ENCODE peak calls at places on chromosomes 2 and 18, in five cellular contexts. One of them, this sample, is unnamed.

GRCh38 chr18:6561029-6561861 is 146.5 kb upstream of the L3MBTL4 start:
- DNase-seq in OCI-LY7: no peak
- DNase-seq in PC-9: no peak
- DNase-seq in PC-3: peak; percentile 70
- DNase-seq in hepatocyte: peak; percentile 77
- DNase-seq in this sample: no peak

GRCh38 chr2:84970956-84971798 is at the start of gene KCMF1:
- DNase-seq in PC-3: peak; percentile 75
- DNase-seq in OCI-LY7: peak; percentile 72
- DNase-seq in PC-9: peak; percentile 81
- DNase-seq in hepatocyte: peak; percentile 91
- DNase-seq in this sample: peak; percentile 73

GRCh38 chr2:237864940-237865622 is 5.7 kb downstream of the RAMP1 start:
- DNase-seq in PC-3: peak; percentile 84
- DNase-seq in hepatocyte: peak; percentile 64
- DNase-seq in PC-9: peak; percentile 87
- DNase-seq in OCI-LY7: no peak
- DNase-seq in this sample: no peak

GRCh38 chr18:49616618-49617328 is 54.9 kb downstream of the LIPG start:
- DNase-seq in PC-3: no peak
- DNase-seq in hepatocyte: no peak
- DNase-seq in PC-9: no peak
- DNase-seq in OCI-LY7: no peak
- DNase-seq in this sample: no peak

GRCh38 chr18:49608366-49608747 is 46.5 kb downstream of the LIPG start:
- DNase-seq in PC-9: no peak
- DNase-seq in OCI-LY7: no peak
- DNase-seq in hepatocyte: no peak
- DNase-seq in PC-3: no peak
- DNase-seq in this sample: no peak

GRCh38 chr2:31694444-31694843 is 113.7 kb upstream of the SRD5A2 start:
- DNase-seq in OCI-LY7: peak; percentile 29
- DNase-seq in PC-9: no peak
- DNase-seq in PC-3: peak; percentile 50
- DNase-seq in hepatocyte: no peak
- DNase-seq in this sample: peak; percentile 30

GRCh38 chr2:207503234-207503633 is 26.5 kb upstream of the CREB1 start:
- DNase-seq in OCI-LY7: no peak
- DNase-seq in PC-9: no peak
- DNase-seq in PC-3: no peak
- DNase-seq in hepatocyte: no peak
- DNase-seq in this sample: no peak

GRCh38 chr18:68583685-68584084 is 131.2 kb downstream of the TMX3 start:
- DNase-seq in OCI-LY7: no peak
- DNase-seq in hepatocyte: no peak
- DNase-seq in PC-3: no peak
- DNase-seq in PC-9: no peak
- DNase-seq in this sample: no peak

GRCh38 chr2:55099878-55100820 is 49.9 kb upstream of the RTN4 start:
- DNase-seq in PC-3: peak; percentile 53
- DNase-seq in PC-9: no peak
- DNase-seq in hepatocyte: no peak
- DNase-seq in OCI-LY7: peak; percentile 52
- DNase-seq in this sample: no peak

GRCh38 chr2:159133795-159134194 is 152.7 kb downstream of the WDSUB1 start:
- DNase-seq in PC-3: no peak
- DNase-seq in OCI-LY7: no peak
- DNase-seq in hepatocyte: no peak
- DNase-seq in PC-9: no peak
- DNase-seq in this sample: no peak

GRCh38 chr2:231613054-231613654 is 20.5 kb downstream of the TEX44 start:
- DNase-seq in PC-9: no peak
- DNase-seq in OCI-LY7: peak; percentile 44
- DNase-seq in PC-3: no peak
- DNase-seq in hepatocyte: no peak
- DNase-seq in this sample: no peak

GRCh38 chr2:17228461-17228860 is 289.8 kb downstream of the RAD51AP2 start:
- DNase-seq in OCI-LY7: no peak
- DNase-seq in hepatocyte: no peak
- DNase-seq in PC-3: no peak
- DNase-seq in PC-9: no peak
- DNase-seq in this sample: no peak

GRCh38 chr18:70892381-70892780 is 603.5 kb downstream of the SOCS6 start:
- DNase-seq in OCI-LY7: no peak
- DNase-seq in hepatocyte: no peak
- DNase-seq in PC-3: no peak
- DNase-seq in PC-9: no peak
- DNase-seq in this sample: no peak

GRCh38 chr2:63834401-63834800 is 7.3 kb upstream of the UGP2 start:
- DNase-seq in OCI-LY7: no peak
- DNase-seq in PC-9: no peak
- DNase-seq in PC-3: no peak
- DNase-seq in hepatocyte: no peak
- DNase-seq in this sample: no peak

GRCh38 chr2:7646024-7646423 is 728.8 kb downstream of the RNF144A start:
- DNase-seq in OCI-LY7: no peak
- DNase-seq in PC-9: no peak
- DNase-seq in PC-3: no peak
- DNase-seq in hepatocyte: no peak
- DNase-seq in this sample: no peak

GRCh38 chr2:3665886-3666612 is 8.0 kb downstream of the ALLC start:
- DNase-seq in PC-3: no peak
- DNase-seq in PC-9: no peak
- DNase-seq in OCI-LY7: no peak
- DNase-seq in hepatocyte: no peak
- DNase-seq in this sample: no peak

GRCh38 chr18:56469582-56469981 is 168.8 kb downstream of the TXNL1 start:
- DNase-seq in OCI-LY7: no peak
- DNase-seq in hepatocyte: no peak
- DNase-seq in PC-3: peak; percentile 86
- DNase-seq in PC-9: no peak
- DNase-seq in this sample: no peak

GRCh38 chr2:223688094-223688835 is 86.1 kb upstream of the SCG2 start:
- DNase-seq in PC-9: no peak
- DNase-seq in PC-3: no peak
- DNase-seq in hepatocyte: peak; percentile 15
- DNase-seq in OCI-LY7: no peak
- DNase-seq in this sample: peak; percentile 20

GRCh38 chr2:232420463-232421188 is 14.0 kb downstream of the ALPG start:
- DNase-seq in OCI-LY7: no peak
- DNase-seq in PC-3: peak; percentile 54
- DNase-seq in hepatocyte: peak; percentile 79
- DNase-seq in PC-9: peak; percentile 70
- DNase-seq in this sample: peak; percentile 77

GRCh38 chr2:131113566-131114227 is 8.6 kb downstream of the PLEKHB2 start:
- DNase-seq in hepatocyte: no peak
- DNase-seq in PC-9: no peak
- DNase-seq in OCI-LY7: no peak
- DNase-seq in PC-3: no peak
- DNase-seq in this sample: no peak
- H3K4me2 ChIP-seq in hepatocyte: no peak overlapping the region
- H3K4me2 ChIP-seq in PC-9: no peak overlapping the region
- H3K4me2 ChIP-seq in OCI-LY7: no peak overlapping the region
- H3K4me2 ChIP-seq in PC-3: no peak overlapping the region
- H3K4me2 ChIP-seq in this sample: peak overlapping the region; percentile 53

GRCh38 chr2:128805237-128805636 is 486.6 kb upstream of the HS6ST1 start:
- DNase-seq in hepatocyte: no peak
- DNase-seq in PC-9: no peak
- DNase-seq in OCI-LY7: no peak
- DNase-seq in PC-3: no peak
- DNase-seq in this sample: no peak
- H3K9me2 ChIP-seq in hepatocyte: no peaks in the 10 kb centered on the region
- H3K9me2 ChIP-seq in PC-9: no peaks in the 10 kb centered on the region
- H3K9me2 ChIP-seq in OCI-LY7: no peaks in the 10 kb centered on the region
- H3K9me2 ChIP-seq in PC-3: no peaks in the 10 kb centered on the region
- H3K9me2 ChIP-seq in this sample: no peaks in the 10 kb centered on the region

DNA sequence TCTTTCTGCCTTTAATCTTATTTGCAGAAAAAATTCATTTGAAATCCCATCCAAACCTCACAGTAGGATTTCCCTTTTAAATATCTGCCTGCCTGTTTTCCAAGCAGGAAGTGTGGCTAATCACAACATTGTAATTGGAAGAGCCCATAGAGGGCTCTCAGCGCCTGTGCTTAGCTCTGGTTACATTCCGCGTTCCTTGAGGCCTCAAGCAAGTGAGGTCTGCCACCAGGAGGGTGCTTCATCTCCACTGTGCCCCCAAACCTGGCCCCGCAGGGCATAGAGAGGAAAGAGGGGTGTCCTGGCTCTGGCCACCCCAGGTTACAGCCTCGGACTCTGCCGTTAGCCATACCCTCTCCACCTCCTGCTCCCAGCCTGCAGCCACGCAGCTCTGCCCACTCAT is 214.8 kb downstream of the SP3 start:
- DNase-seq in OCI-LY7: no peak
- DNase-seq in PC-3: no peak
- DNase-seq in PC-9: no peak
- DNase-seq in hepatocyte: peak; percentile 17
- DNase-seq in this sample: peak; percentile 82
- TF ChIP-seq CTCF in OCI-LY7: no peak
- TF ChIP-seq CTCF in PC-3: no peak
- TF ChIP-seq CTCF in PC-9: no peak
- TF ChIP-seq CTCF in hepatocyte: peak; percentile 24
- TF ChIP-seq CTCF in this sample: peak; percentile 52

DNA sequence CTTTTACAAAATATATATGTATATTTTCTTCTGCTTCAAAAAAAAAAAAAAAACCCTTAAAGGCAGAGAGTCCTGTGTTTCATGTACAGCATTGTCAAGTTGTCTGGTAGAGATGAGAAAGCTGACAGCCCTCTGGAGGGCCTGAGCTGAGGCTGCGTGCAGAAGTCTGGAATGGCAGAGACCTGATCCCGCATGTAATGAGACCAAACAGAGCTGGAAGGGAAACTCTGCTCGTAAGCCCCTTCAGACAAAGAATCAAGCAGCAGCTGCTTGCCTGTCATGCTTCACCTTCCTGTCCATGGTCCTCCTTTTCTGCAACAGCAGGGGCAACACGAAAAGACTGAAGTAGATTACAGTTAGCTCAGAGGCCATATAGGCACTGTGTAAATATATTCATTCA is 912.5 kb downstream of the CPS1 start:
- DNase-seq in PC-3: no peak
- DNase-seq in OCI-LY7: no peak
- DNase-seq in hepatocyte: peak; percentile 9
- DNase-seq in PC-9: no peak
- DNase-seq in this sample: peak; percentile 22
- H3K4me2 ChIP-seq in PC-3: no peak overlapping the region
- H3K4me2 ChIP-seq in OCI-LY7: no peak overlapping the region
- H3K4me2 ChIP-seq in hepatocyte: no peak overlapping the region
- H3K4me2 ChIP-seq in PC-9: no peak overlapping the region
- H3K4me2 ChIP-seq in this sample: peak overlapping the region; percentile 6

GRCh38 chr2:240604939-240605716 is 18.6 kb downstream of the CAPN10 start:
- DNase-seq in hepatocyte: peak; percentile 63
- DNase-seq in PC-3: no peak
- DNase-seq in PC-9: no peak
- DNase-seq in OCI-LY7: no peak
- DNase-seq in this sample: no peak
- H3K9me2 ChIP-seq in hepatocyte: no peaks in the 10 kb centered on the region
- H3K9me2 ChIP-seq in PC-3: no peaks in the 10 kb centered on the region
- H3K9me2 ChIP-seq in PC-9: no peaks in the 10 kb centered on the region
- H3K9me2 ChIP-seq in OCI-LY7: no peaks in the 10 kb centered on the region
- H3K9me2 ChIP-seq in this sample: no peaks in the 10 kb centered on the region

DNA sequence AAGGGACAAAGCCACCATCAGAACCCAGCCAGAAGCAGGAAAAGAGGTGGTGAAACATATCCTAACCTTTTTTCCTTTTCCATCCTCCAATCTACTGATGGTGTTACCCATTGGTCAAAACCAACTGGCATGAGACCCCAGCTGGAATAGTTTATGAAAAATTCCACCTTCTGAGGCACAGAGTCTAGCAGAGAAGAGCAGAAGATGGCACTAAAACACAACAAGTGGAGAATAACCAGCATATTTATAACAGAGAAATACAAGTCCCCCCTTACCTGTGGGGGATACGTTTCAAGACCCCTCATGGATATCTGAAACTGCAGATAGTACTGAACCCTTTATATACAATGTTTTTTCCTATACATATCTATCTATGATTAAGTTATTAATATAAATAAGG is 4.9 kb upstream of the INPP1 start:
- DNase-seq in hepatocyte: no peak
- DNase-seq in OCI-LY7: no peak
- DNase-seq in PC-9: no peak
- DNase-seq in PC-3: no peak
- DNase-seq in this sample: no peak
- TF ChIP-seq CTCF in hepatocyte: peak; percentile 5
- TF ChIP-seq CTCF in OCI-LY7: no peak
- TF ChIP-seq CTCF in PC-9: no peak
- TF ChIP-seq CTCF in PC-3: no peak
- TF ChIP-seq CTCF in this sample: no peak

This sample was measured in GM23338.